ENCODE peak calls at places on chromosomes 12 and 14, in five cellular contexts. Z is lower lobe of right lung, V is H9, X is astrocyte of the spinal cord, U is thyroid gland. J is an unnamed sample.

GRCh38 chr14:56400426-56400825 is 179.2 kb upstream of the TMEM260 start:
- DNase-seq in Z (no peak), V (no peak), X (no peak), U (no peak), J (no peak)

GRCh38 chr12:10364839-10365681 is 24.8 kb downstream of the KLRK1 start:
- DNase-seq in Z (peak; percentile 52), V (peak; percentile 79), X (peak; percentile 89), U (peak; percentile 77), J (peak; percentile 83)

GRCh38 chr14:38964630-38965029 is 138.4 kb downstream of the SEC23A start:
- DNase-seq in Z (no peak), V (no peak), X (peak; percentile 52), U (peak; percentile 36), J (no peak)

GRCh38 chr12:66901136-66901932 is 222.5 kb upstream of the GRIP1 start:
- DNase-seq in Z (no peak), V (no peak), X (no peak), U (no peak), J (peak; percentile 4)

GRCh38 chr14:43449291-43449690 is 1057.8 kb downstream of the FSCB start:
- DNase-seq in Z (no peak), V (no peak), X (no peak), U (no peak), J (no peak)

GRCh38 chr14:75306917-75307699 is 28.5 kb downstream of the FOS start:
- DNase-seq in Z (no peak), V (no peak), X (no peak), U (no peak), J (peak; percentile 61)

GRCh38 chr12:3236345-3237153 is 159.4 kb downstream of the TSPAN9 start:
- DNase-seq in Z (no peak), V (peak; percentile 86), X (peak; percentile 62), U (no peak), J (peak; percentile 49)

GRCh38 chr14:36241183-36241582 is 64.7 kb upstream of the PTCSC3 start:
- DNase-seq in Z (no peak), V (no peak), X (no peak), U (no peak), J (no peak)

GRCh38 chr14:37411079-37411735 is 183.8 kb downstream of the FOXA1 start:
- DNase-seq in Z (no peak), V (no peak), X (no peak), U (no peak), J (no peak)

GRCh38 chr12:20483776-20484175 is 115.4 kb downstream of the PDE3A start:
- DNase-seq in Z (no peak), V (no peak), X (peak; percentile 41), U (no peak), J (no peak)

GRCh38 chr12:121712462-121713256 is at the start of gene TMEM120B:
- DNase-seq in Z (peak; percentile 90), V (peak; percentile 86), X (peak; percentile 63), U (peak; percentile 74), J (peak; percentile 80)

GRCh38 chr12:90091809-90092208 is 383.2 kb upstream of the ATP2B1 start:
- DNase-seq in Z (no peak), V (no peak), X (no peak), U (no peak), J (no peak)

GRCh38 chr14:24232645-24233537 is at the start of gene GMPR2:
- DNase-seq in Z (no peak), V (no peak), X (no peak), U (peak; percentile 73), J (peak; percentile 33)

GRCh38 chr14:72962829-72963312 is 36.6 kb downstream of the DCAF4 start:
- DNase-seq in Z (no peak), V (peak; percentile 70), X (peak; percentile 80), U (no peak), J (peak; percentile 31)

GRCh38 chr12:26124491-26125450 is at the start of gene BHLHE41:
- DNase-seq in Z (peak; percentile 86), V (peak; percentile 93), X (peak; percentile 59), U (peak; percentile 93), J (peak; percentile 33)

GRCh38 chr12:109925185-109925835 is 25.2 kb downstream of the TCHP start:
- DNase-seq in Z (no peak), V (no peak), X (no peak), U (peak; percentile 30), J (no peak)

GRCh38 chr12:62435337-62436163 is 31.1 kb upstream of the MON2 start:
- DNase-seq in Z (peak; percentile 59), V (peak; percentile 88), X (peak; percentile 67), U (peak; percentile 40), J (peak; percentile 66)

GRCh38 chr12:105676694-105677093 is 346.2 kb downstream of the C12orf75 start:
- DNase-seq in Z (no peak), V (no peak), X (no peak), U (peak; percentile 5), J (no peak)

GRCh38 chr14:65164825-65165135 is 62.5 kb upstream of the MAX start:
- DNase-seq in Z (no peak), V (no peak), X (no peak), U (no peak), J (no peak)

GRCh38 chr12:104701756-104702155 is 245.0 kb downstream of the CHST11 start:
- DNase-seq in Z (no peak), V (no peak), X (no peak), U (peak; percentile 72), J (no peak)

GRCh38 chr14:56004807-56005579 is 113.2 kb upstream of the PELI2 start:
- DNase-seq in Z (peak; percentile 52), V (peak; percentile 31), X (peak; percentile 85), U (peak; percentile 37), J (peak; percentile 66)

GRCh38 chr14:105411017-105411941 is 8.3 kb upstream of the MTA1 start:
- DNase-seq in Z (peak; percentile 62), V (peak; percentile 65), X (peak; percentile 22), U (peak; percentile 53), J (peak; percentile 21)

GRCh38 chr12:49187184-49187583 is 1.7 kb downstream of the TUBA1A start:
- DNase-seq in Z (no peak), V (no peak), X (peak; percentile 70), U (peak; percentile 4), J (no peak)

GRCh38 chr12:16950041-16950677 is 344.2 kb upstream of the LMO3 start:
- DNase-seq in Z (no peak), V (peak; percentile 66), X (no peak), U (no peak), J (no peak)

GRCh38 chr14:76603713-76604112 is 157.6 kb upstream of the VASH1 start:
- DNase-seq in Z (no peak), V (no peak), X (no peak), U (no peak), J (no peak)

GRCh38 chr14:92254786-92255185 is 68.2 kb upstream of the SLC24A4 start:
- DNase-seq in Z (no peak), V (peak; percentile 56), X (peak; percentile 21), U (no peak), J (no peak)

GRCh38 chr12:90939382-90939781 is 15.6 kb downstream of the CCER1 start:
- DNase-seq in Z (no peak), V (no peak), X (no peak), U (no peak), J (no peak)

GRCh38 chr12:65962921-65963883 is 138.9 kb downstream of the HMGA2 start:
- DNase-seq in Z (no peak), V (peak; percentile 77), X (peak; percentile 75), U (peak; percentile 62), J (peak; percentile 35)

GRCh38 chr14:54487771-54488170 is 1.0 kb downstream of the GMFB start:
- DNase-seq in Z (no peak), V (no peak), X (peak; percentile 61), U (no peak), J (no peak)

GRCh38 chr12:27076930-27077329 is 5.4 kb downstream of the C12orf71 start:
- DNase-seq in Z (no peak), V (no peak), X (no peak), U (no peak), J (no peak)

GRCh38 chr14:101028971-101029667 is 125.6 kb upstream of the RTL1 start:
- DNase-seq in Z (no peak), V (no peak), X (no peak), U (no peak), J (no peak)
- TF ChIP-seq CTCF in Z (no peak), V (no peak), X (no peak), U (no peak), J (no peak)

GRCh38 chr14:96497586-96497985 is 4.6 kb upstream of the PAPOLA start:
- DNase-seq in Z (no peak), V (no peak), X (no peak), U (no peak), J (no peak)

GRCh38 chr14:96497087-96497486 is 5.1 kb upstream of the PAPOLA start:
- DNase-seq in Z (no peak), V (no peak), X (no peak), U (no peak), J (peak; percentile 16)

GRCh38 chr14:96502621-96503251 is 554 bp downstream of the PAPOLA start:
- DNase-seq in Z (peak; percentile 84), V (peak; percentile 50), X (peak; percentile 22), U (peak; percentile 54), J (peak; percentile 31)

GRCh38 chr14:96501383-96501745 is 818 bp upstream of the PAPOLA start:
- DNase-seq in Z (no peak), V (no peak), X (peak; percentile 15), U (no peak), J (peak; percentile 50)

GRCh38 chr14:96501746-96502620 is at the start of gene PAPOLA:
- DNase-seq in Z (peak; percentile 97), V (peak; percentile 93), X (peak; percentile 97), U (peak; percentile 94), J (peak; percentile 96)
- TF ChIP-seq CTCF in Z (peak; percentile 18), V (peak; percentile 20), X (peak; percentile 26), U (no peak), J (no peak)

DNA sequence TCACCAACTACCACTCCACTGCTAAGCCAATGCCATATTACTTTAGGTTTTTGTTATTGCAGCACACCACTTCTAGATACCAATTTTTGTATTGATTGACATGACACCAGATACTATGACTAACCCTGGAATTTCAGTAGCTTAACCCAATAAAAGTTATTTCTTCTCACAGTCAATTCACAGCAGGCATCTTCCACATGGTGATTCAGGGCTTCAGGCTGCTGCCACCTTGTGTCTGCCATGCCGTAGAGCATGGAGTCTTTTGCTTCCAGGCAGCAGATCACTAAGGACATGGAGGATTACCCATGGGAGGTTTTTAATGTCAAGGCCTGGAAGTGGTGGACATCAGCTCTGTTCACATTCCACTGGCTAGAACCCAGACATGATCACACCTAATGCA is 56.4 kb upstream of the LTA4H start:
- DNase-seq in Z (no peak), V (peak; percentile 53), X (no peak), U (no peak), J (no peak)
- TF ChIP-seq CTCF in Z (no peak), V (peak; percentile 61), X (peak; percentile 8), U (no peak), J (no peak)

DNA sequence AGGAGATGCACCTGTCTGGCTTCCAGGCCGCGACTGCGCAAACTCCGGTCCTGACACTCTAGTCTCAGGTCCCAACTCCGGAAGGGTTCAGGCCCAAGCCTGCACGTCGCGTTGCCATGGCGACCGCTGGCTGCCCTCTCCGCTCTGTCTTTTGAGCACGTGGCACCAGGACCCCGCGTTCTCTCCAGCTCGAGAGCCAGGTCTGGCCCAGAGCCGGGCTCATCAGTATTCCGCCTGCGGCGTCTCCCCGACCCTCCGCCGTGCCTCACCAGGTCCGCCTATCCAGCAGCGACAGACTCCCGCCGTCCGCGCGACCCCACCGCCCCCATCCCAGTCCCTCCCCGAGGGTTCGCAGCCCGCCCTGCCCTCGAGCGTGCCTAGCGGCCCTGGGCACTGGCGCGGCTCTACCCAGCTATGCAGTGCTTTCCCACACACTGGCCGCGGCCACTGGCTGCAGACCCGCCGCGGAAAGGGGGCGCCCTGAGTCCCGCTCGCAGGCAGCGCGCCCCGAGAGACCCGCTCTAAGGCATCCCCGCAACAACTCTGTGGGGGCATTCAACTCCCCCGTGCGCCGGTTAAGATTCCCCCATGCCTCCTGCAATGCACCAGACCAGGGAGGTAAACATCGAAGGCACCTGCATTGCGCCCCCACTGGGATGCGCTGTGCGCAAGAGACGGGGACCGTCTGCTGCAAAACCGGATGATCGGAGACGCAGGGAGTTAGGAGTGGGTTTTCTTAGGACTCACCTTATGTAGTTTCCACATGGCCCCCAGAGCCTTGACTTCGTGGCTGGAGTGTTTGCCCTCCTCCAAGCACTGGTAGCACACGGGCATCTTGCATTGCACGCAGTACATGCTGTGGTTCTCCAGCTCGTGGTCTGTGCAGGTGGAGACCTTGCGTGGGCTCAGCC is 1.3 kb downstream of the TRIM9 start:
- DNase-seq in Z (no peak), V (peak; percentile 64), X (peak; percentile 17), U (peak; percentile 7), J (peak; percentile 78)
- TF ChIP-seq CTCF in Z (no peak), V (peak; percentile 64), X (peak; percentile 35), U (no peak), J (peak; percentile 65)

J was measured in activated CD8-positive, alpha-beta T cell treated with anti-CD3 and anti-CD28 coated beads for 36 hours.